ENCODE peak calls at places on chromosomes 2 and 18, in seven cellular contexts. One of them, this sample, is unnamed.

GRCh38 chr2:24400207-24400907 is 40.0 kb upstream of the ITSN2 start:
- DNase-seq in Peyer's patch: no peak
- DNase-seq in thyroid gland: no peak
- DNase-seq in suprapubic skin: no peak
- DNase-seq in spleen: no peak
- DNase-seq in esophagus squamous epithelium: no peak
- DNase-seq in breast epithelium: no peak
- DNase-seq in this sample: no peak

GRCh38 chr2:107525420-107525819 is 301.3 kb upstream of the RGPD4 start:
- DNase-seq in Peyer's patch: no peak
- DNase-seq in thyroid gland: no peak
- DNase-seq in esophagus squamous epithelium: no peak
- DNase-seq in suprapubic skin: no peak
- DNase-seq in breast epithelium: no peak
- DNase-seq in spleen: no peak
- DNase-seq in this sample: no peak

GRCh38 chr18:76482267-76482666 is 12.8 kb downstream of the ZNF516 start:
- DNase-seq in suprapubic skin: no peak
- DNase-seq in esophagus squamous epithelium: no peak
- DNase-seq in breast epithelium: no peak
- DNase-seq in Peyer's patch: no peak
- DNase-seq in spleen: no peak
- DNase-seq in thyroid gland: no peak
- DNase-seq in this sample: no peak

GRCh38 chr2:76870011-76870410 is 652.2 kb downstream of the LRRTM4 start:
- DNase-seq in Peyer's patch: no peak
- DNase-seq in suprapubic skin: no peak
- DNase-seq in esophagus squamous epithelium: no peak
- DNase-seq in breast epithelium: no peak
- DNase-seq in spleen: no peak
- DNase-seq in thyroid gland: no peak
- DNase-seq in this sample: no peak

GRCh38 chr2:201203916-201204654 is 21.1 kb downstream of the CASP10 start:
- DNase-seq in spleen: no peak
- DNase-seq in suprapubic skin: no peak
- DNase-seq in breast epithelium: no peak
- DNase-seq in Peyer's patch: no peak
- DNase-seq in esophagus squamous epithelium: no peak
- DNase-seq in thyroid gland: no peak
- DNase-seq in this sample: no peak

GRCh38 chr2:132585982-132586608 is 83.9 kb downstream of the LYPD1 start:
- DNase-seq in thyroid gland: no peak
- DNase-seq in spleen: no peak
- DNase-seq in breast epithelium: no peak
- DNase-seq in suprapubic skin: no peak
- DNase-seq in Peyer's patch: no peak
- DNase-seq in esophagus squamous epithelium: no peak
- DNase-seq in this sample: no peak

GRCh38 chr2:23757686-23758433 is 169.1 kb downstream of the ATAD2B start:
- DNase-seq in spleen: no peak
- DNase-seq in breast epithelium: no peak
- DNase-seq in Peyer's patch: peak
- DNase-seq in esophagus squamous epithelium: no peak
- DNase-seq in suprapubic skin: no peak
- DNase-seq in thyroid gland: no peak
- DNase-seq in this sample: no peak

GRCh38 chr2:9102861-9103662 is 99.6 kb upstream of the MBOAT2 start:
- DNase-seq in thyroid gland: no peak
- DNase-seq in spleen: no peak
- DNase-seq in breast epithelium: no peak
- DNase-seq in Peyer's patch: no peak
- DNase-seq in esophagus squamous epithelium: no peak
- DNase-seq in suprapubic skin: peak
- DNase-seq in this sample: no peak

GRCh38 chr2:227479865-227480475 is 8.0 kb downstream of the AGFG1 start:
- DNase-seq in spleen: no peak
- DNase-seq in thyroid gland: no peak
- DNase-seq in suprapubic skin: no peak
- DNase-seq in breast epithelium: no peak
- DNase-seq in esophagus squamous epithelium: no peak
- DNase-seq in Peyer's patch: no peak
- DNase-seq in this sample: no peak

GRCh38 chr2:144379891-144380311 is 140.0 kb downstream of the ZEB2 start:
- DNase-seq in spleen: peak
- DNase-seq in breast epithelium: no peak
- DNase-seq in thyroid gland: no peak
- DNase-seq in suprapubic skin: no peak
- DNase-seq in Peyer's patch: no peak
- DNase-seq in esophagus squamous epithelium: no peak
- DNase-seq in this sample: no peak

GRCh38 chr2:73031725-73032701 is 39.5 kb downstream of the SFXN5 start:
- DNase-seq in breast epithelium: no peak
- DNase-seq in suprapubic skin: no peak
- DNase-seq in Peyer's patch: peak
- DNase-seq in thyroid gland: no peak
- DNase-seq in spleen: no peak
- DNase-seq in esophagus squamous epithelium: no peak
- DNase-seq in this sample: peak

DNA sequence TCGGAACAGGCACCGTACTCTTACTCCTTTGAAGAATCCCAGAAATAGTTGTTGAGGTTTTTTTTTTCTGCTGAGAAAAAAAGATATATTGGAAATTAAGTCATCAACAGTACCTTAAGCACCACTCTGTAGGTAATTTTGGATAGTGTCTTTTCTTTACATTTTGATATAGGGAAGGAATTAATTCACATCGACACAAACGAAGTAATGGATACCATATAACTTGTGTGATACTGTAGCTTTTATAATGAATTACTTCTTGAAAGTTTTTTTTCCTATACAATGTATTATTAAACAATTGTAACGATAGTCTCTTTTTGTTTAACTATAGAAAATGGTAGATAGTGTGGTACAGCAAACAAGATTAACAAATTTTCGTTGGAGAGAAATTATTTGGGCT is 1.5 kb upstream of the IKZF2 start:
- DNase-seq in spleen: no peak
- DNase-seq in breast epithelium: no peak
- DNase-seq in thyroid gland: no peak
- DNase-seq in esophagus squamous epithelium: no peak
- DNase-seq in suprapubic skin: no peak
- DNase-seq in Peyer's patch: no peak
- DNase-seq in this sample: no peak
- H3K4me3 ChIP-seq in spleen: peak
- H3K4me3 ChIP-seq in breast epithelium: peak
- H3K4me3 ChIP-seq in thyroid gland: peak
- H3K4me3 ChIP-seq in esophagus squamous epithelium: peak
- H3K4me3 ChIP-seq in suprapubic skin: peak
- H3K4me3 ChIP-seq in Peyer's patch: no peak
- H3K4me3 ChIP-seq in this sample: peak

GRCh38 chr2:18560797-18561085 is 288 bp upstream of the RDH14 start:
- DNase-seq in esophagus squamous epithelium: no peak
- DNase-seq in spleen: no peak
- DNase-seq in thyroid gland: no peak
- DNase-seq in breast epithelium: no peak
- DNase-seq in suprapubic skin: no peak
- DNase-seq in Peyer's patch: no peak
- DNase-seq in this sample: no peak
- TF ChIP-seq POLR2A in esophagus squamous epithelium: no peak
- TF ChIP-seq POLR2A in spleen: no peak
- TF ChIP-seq POLR2A in thyroid gland: no peak
- TF ChIP-seq POLR2A in breast epithelium: no peak
- TF ChIP-seq POLR2A in suprapubic skin: no peak
- TF ChIP-seq POLR2A in Peyer's patch: no peak
- TF ChIP-seq POLR2A in this sample: no peak

DNA sequence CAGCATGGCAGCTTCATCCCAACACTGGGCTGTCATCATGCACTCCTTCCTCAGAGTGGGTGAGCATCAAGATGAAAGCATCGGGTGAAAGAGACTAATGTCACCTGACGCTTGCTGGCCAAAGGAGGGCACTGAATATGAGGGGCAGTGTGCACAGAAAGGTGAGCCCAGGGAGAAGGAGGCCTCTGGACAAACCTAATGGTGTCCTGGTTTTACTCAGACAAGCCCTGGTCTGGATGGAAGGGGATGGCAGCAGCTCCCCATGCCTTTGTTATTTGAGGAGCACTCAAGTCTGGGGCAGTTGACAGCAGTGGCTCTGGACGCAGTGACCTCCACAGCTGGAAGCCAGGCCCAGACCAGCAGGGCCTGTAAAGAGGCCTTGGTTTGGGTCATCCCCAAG is 209.7 kb downstream of the SMAD2 start:
- DNase-seq in thyroid gland: no peak
- DNase-seq in breast epithelium: no peak
- DNase-seq in esophagus squamous epithelium: no peak
- DNase-seq in Peyer's patch: peak
- DNase-seq in suprapubic skin: peak
- DNase-seq in spleen: no peak
- DNase-seq in this sample: no peak
- TF ChIP-seq CTCF in thyroid gland: no peak
- TF ChIP-seq CTCF in breast epithelium: no peak
- TF ChIP-seq CTCF in esophagus squamous epithelium: no peak
- TF ChIP-seq CTCF in Peyer's patch: no peak
- TF ChIP-seq CTCF in suprapubic skin: no peak
- TF ChIP-seq CTCF in spleen: no peak
- TF ChIP-seq CTCF in this sample: no peak

DNA sequence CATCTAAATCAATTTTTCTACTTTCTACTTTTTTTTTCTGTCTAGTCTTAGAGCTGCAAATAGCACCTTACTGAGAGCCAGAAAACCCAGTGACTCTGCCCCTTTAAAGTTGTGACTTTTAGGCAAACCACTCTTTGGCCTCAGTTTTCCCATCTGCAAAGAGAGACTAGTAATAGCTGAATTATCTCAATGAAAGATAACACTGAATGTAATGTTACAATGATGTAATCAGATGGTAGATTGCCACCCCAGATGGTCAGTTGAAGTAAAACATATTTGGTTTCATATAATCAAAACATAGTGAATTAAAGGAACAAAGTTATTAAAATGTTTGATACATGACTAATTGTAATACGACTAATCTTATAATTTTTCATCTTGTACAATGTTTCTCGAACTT is 5.0 kb upstream of the APCDD1 start:
- DNase-seq in esophagus squamous epithelium: no peak
- DNase-seq in Peyer's patch: no peak
- DNase-seq in thyroid gland: no peak
- DNase-seq in spleen: no peak
- DNase-seq in suprapubic skin: no peak
- DNase-seq in breast epithelium: no peak
- DNase-seq in this sample: no peak
- H3K4me3 ChIP-seq in esophagus squamous epithelium: no peak
- H3K4me3 ChIP-seq in Peyer's patch: no peak
- H3K4me3 ChIP-seq in thyroid gland: no peak
- H3K4me3 ChIP-seq in spleen: no peak
- H3K4me3 ChIP-seq in suprapubic skin: no peak
- H3K4me3 ChIP-seq in breast epithelium: no peak
- H3K4me3 ChIP-seq in this sample: no peak

GRCh38 chr2:230218411-230218810 is 1.4 kb downstream of the SP110 start:
- DNase-seq in esophagus squamous epithelium: no peak
- DNase-seq in breast epithelium: no peak
- DNase-seq in suprapubic skin: no peak
- DNase-seq in Peyer's patch: no peak
- DNase-seq in spleen: no peak
- DNase-seq in thyroid gland: no peak
- DNase-seq in this sample: no peak

GRCh38 chr2:230217424-230217823 is 2.4 kb downstream of the SP110 start:
- DNase-seq in esophagus squamous epithelium: no peak
- DNase-seq in Peyer's patch: no peak
- DNase-seq in breast epithelium: no peak
- DNase-seq in spleen: no peak
- DNase-seq in suprapubic skin: no peak
- DNase-seq in thyroid gland: no peak
- DNase-seq in this sample: no peak

GRCh38 chr2:230220347-230220969 is 674 bp upstream of the SP110 start:
- DNase-seq in spleen: no peak
- DNase-seq in thyroid gland: no peak
- DNase-seq in Peyer's patch: no peak
- DNase-seq in esophagus squamous epithelium: no peak
- DNase-seq in suprapubic skin: no peak
- DNase-seq in breast epithelium: peak
- DNase-seq in this sample: no peak

GRCh38 chr2:230221533-230221932 is 1.7 kb upstream of the SP110 start:
- DNase-seq in esophagus squamous epithelium: no peak
- DNase-seq in spleen: no peak
- DNase-seq in breast epithelium: no peak
- DNase-seq in Peyer's patch: no peak
- DNase-seq in suprapubic skin: no peak
- DNase-seq in thyroid gland: no peak
- DNase-seq in this sample: no peak

DNA sequence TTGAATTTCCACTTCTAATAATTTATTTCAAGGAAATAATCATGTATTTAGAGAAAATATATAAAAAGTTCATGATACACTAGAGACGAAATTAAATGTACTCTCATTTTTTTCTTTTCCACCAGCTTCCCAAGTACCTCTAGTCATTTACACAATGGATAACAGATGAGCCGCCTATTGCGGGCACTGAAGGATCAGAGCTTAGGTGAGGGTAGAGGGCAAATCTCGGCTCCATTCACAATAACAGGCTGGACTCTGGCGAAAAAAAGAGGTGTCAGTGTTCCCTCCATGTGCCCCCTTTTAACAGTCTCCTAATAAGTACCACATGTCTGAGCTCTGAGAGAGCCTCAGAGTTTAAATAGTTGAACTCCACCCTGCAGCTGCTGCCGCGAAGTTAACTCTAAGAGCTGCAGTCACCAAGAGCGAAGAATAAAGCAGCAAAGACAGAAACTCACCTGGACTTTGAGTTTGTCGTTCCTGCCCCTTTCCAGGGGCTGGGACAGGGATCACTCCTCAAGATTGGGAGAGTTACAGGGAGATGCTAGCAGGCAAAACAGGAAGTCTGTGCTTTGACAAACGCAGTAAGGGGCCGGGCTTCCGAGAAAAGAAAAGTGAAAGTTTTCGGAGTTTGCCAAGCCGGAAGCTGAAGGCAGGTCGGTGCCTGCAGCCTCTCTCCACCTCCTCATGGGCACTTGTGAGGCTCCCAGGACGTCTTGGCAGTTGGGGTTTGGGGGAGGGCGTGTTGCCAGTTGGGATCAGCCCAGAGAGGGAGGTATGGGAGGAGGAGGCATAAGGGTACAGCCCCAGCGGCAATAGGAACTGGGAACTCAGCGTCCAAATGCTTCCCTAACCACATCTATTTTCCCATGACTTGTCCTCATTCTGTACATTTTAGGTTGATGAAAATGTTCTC is at the start of gene SP110:
- DNase-seq in spleen: peak
- DNase-seq in breast epithelium: peak
- DNase-seq in suprapubic skin: peak
- DNase-seq in thyroid gland: peak
- DNase-seq in Peyer's patch: peak
- DNase-seq in esophagus squamous epithelium: peak
- DNase-seq in this sample: peak
- TF ChIP-seq POLR2A in spleen: peak
- TF ChIP-seq POLR2A in breast epithelium: no peak
- TF ChIP-seq POLR2A in suprapubic skin: no peak
- TF ChIP-seq POLR2A in thyroid gland: no peak
- TF ChIP-seq POLR2A in Peyer's patch: peak
- TF ChIP-seq POLR2A in esophagus squamous epithelium: no peak
- TF ChIP-seq POLR2A in this sample: peak

GRCh38 chr18:34098109-34098508 is 126.6 kb downstream of the NOL4 start:
- DNase-seq in esophagus squamous epithelium: no peak
- DNase-seq in Peyer's patch: no peak
- DNase-seq in thyroid gland: no peak
- DNase-seq in suprapubic skin: no peak
- DNase-seq in breast epithelium: no peak
- DNase-seq in spleen: no peak
- DNase-seq in this sample: no peak
- TF ChIP-seq CTCF in esophagus squamous epithelium: no peak
- TF ChIP-seq CTCF in Peyer's patch: no peak
- TF ChIP-seq CTCF in thyroid gland: no peak
- TF ChIP-seq CTCF in suprapubic skin: no peak
- TF ChIP-seq CTCF in breast epithelium: no peak
- TF ChIP-seq CTCF in spleen: no peak
- TF ChIP-seq CTCF in this sample: no peak

GRCh38 chr2:10722252-10722825 is 909 bp downstream of the ATP6V1C2 start:
- DNase-seq in spleen: no peak
- DNase-seq in Peyer's patch: no peak
- DNase-seq in breast epithelium: no peak
- DNase-seq in thyroid gland: no peak
- DNase-seq in suprapubic skin: no peak
- DNase-seq in esophagus squamous epithelium: no peak
- DNase-seq in this sample: no peak
- H3K4me3 ChIP-seq in spleen: peak
- H3K4me3 ChIP-seq in Peyer's patch: peak
- H3K4me3 ChIP-seq in breast epithelium: peak
- H3K4me3 ChIP-seq in thyroid gland: no peak
- H3K4me3 ChIP-seq in suprapubic skin: peak
- H3K4me3 ChIP-seq in esophagus squamous epithelium: peak
- H3K4me3 ChIP-seq in this sample: peak

This sample was measured in transverse colon.